ENCODE peak calls at places on chromosomes 16 and 17, in seven cellular contexts. I is erythroblast, O is thyroid gland, B is prostate gland, G is heart left ventricle, K is stomach, W is GM12892. X is an unnamed sample.

GRCh38 chr16:75252946-75253911 is 1.8 kb upstream of the BCAR1 start:
- DNase-seq in I (no peak), B (no peak), O (peak), G (no peak), K (no peak), W (no peak), X (no peak)

GRCh38 chr17:48555183-48555615 is 10.3 kb upstream of the HOXB2 start:
- DNase-seq in O (no peak), G (no peak), W (no peak), I (peak), B (peak), K (no peak), X (peak)

GRCh38 chr16:48960830-48961229 is 320.8 kb downstream of the CBLN1 start:
- DNase-seq in B (no peak), K (no peak), I (no peak), W (no peak), G (no peak), O (no peak), X (no peak)

GRCh38 chr16:81987706-81988105 is 23.6 kb downstream of the SDR42E1 start:
- DNase-seq in I (no peak), W (no peak), O (no peak), B (no peak), K (peak), G (no peak), X (no peak)

GRCh38 chr16:30112197-30113030 is 923 bp downstream of the GDPD3 start:
- DNase-seq in W (peak), I (no peak), K (peak), O (peak), G (peak), B (no peak), X (no peak)

GRCh38 chr17:77376795-77377751 is 236.3 kb downstream of the SEC14L1 start:
- DNase-seq in B (peak), W (no peak), G (no peak), O (peak), I (no peak), K (peak), X (no peak)

GRCh38 chr17:17886253-17886652 is 49.5 kb upstream of the SREBF1 start:
- DNase-seq in W (no peak), I (no peak), G (peak), K (no peak), B (no peak), O (no peak), X (no peak)

GRCh38 chr17:30113213-30113612 is 3.4 kb upstream of the NSRP1 start:
- DNase-seq in K (peak), B (peak), W (no peak), O (no peak), G (no peak), I (no peak), X (no peak)

GRCh38 chr17:57121308-57122042 is 36.4 kb downstream of the AKAP1 start:
- DNase-seq in B (no peak), O (peak), W (no peak), G (no peak), I (peak), K (peak), X (no peak)

DNA sequence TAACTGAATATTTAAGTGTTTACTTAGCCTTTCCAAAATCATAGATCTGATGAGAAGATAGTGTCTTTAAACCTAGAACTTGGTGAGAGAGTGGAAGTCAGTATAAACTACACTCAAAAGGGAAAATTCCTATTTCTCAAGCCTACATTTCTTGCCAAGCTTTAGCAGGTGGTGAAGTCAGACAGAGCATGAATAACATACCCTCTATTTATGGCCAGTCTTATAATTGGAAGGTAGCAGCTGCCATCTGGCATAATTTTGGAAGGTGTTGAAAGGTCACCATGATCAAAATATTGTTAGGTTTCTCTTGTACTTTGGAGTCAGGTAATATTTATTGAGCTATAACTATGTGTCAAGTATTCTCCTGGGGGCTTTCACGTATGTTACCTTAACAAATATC is 729.3 kb upstream of the KIF2B start:
- DNase-seq in I (no peak), O (no peak), G (no peak), B (no peak), K (no peak), W (no peak), X (no peak)
- TF ChIP-seq POLR2A in I (no peak), O (no peak), G (no peak), B (no peak), K (no peak), W (no peak), X (no peak)

DNA sequence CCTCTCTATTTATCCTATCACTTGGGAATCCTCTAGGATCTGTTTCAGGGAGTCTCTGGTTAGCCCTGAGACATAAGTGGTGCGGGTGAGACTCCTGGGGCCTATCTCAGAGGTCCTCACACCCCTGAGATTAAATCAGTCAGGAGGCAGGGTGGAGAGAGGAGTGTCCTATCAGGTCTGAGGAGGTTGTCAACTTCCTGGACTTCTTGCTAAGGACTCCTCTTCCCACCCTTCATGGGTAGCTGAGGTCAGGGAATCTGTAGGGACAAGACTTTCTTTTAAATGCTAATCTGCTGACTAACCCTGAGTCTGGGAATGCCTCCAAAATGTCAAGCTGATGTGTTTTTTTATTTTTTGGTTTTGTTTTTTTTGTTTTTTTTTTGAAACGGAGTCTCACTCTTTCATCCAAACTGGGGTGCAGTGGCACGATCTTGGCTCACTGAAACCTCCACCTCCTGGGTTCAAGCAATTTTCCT is 6.6 kb upstream of the ARMC5 start:
- DNase-seq in W (no peak), G (no peak), I (no peak), K (no peak), O (no peak), B (no peak), X (no peak)
- TF ChIP-seq POLR2A in W (no peak), G (no peak), I (no peak), K (no peak), O (no peak), B (no peak), X (no peak)

GRCh38 chr17:50172130-50172529 is 6.3 kb downstream of the SGCA start:
- DNase-seq in O (no peak), W (no peak), B (no peak), K (no peak), I (no peak), G (no peak), X (no peak)
- TF ChIP-seq POLR2A in O (no peak), W (no peak), B (no peak), K (no peak), I (no peak), G (no peak), X (no peak)

GRCh38 chr17:28896884-28897768 is at the start of gene FLOT2:
- DNase-seq in G (peak), K (peak), O (peak), W (no peak), B (peak), I (peak), X (peak)
- TF ChIP-seq POLR2A in G (peak), K (no peak), O (peak), W (peak), B (peak), I (peak), X (peak)

DNA sequence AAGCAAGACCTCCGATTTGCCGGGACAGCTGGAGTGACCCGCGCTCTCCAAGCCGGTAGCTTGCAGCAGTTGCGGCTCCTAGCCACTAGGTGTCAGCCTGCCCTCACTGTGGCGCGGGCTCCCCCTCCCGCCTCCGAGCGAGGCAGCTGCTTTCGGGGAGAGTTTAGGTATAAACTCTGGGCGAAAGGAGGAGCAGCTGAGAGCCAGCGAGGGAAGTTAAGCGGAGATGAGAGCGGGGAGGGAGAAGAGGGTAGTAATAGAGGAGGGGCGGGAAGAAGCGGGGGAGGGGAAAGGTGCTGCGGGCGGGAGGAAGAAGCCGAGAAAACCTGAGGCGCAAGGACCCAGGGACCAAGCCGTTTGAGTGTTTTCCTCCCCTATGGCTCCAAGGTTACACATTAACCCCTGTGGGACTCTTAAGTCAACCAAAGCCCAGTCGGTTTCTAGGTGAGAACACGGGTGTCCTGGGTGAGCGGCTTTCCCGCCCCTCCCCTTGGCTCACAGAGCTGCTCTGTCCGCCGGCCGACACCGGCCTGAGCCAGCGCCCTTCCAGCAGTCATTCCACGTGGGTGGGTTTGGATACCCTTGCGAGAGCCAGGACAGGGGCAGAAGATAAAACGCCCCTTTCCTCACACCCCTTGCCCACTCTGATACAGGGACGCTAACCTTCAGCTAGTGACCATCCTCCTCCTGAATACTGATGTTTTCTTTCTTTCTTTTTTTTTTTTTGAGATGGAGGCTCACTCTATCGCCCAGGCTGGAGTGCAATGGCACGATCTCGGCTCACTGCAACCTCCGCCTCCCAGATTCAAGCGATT is 1.1 kb upstream of the TLCD1 start:
- DNase-seq in B (peak), K (peak), W (peak), I (peak), G (peak), O (peak), X (peak)
- TF ChIP-seq POLR2A in B (no peak), K (no peak), W (no peak), I (no peak), G (peak), O (peak), X (no peak)

GRCh38 chr16:67270931-67271338 is 8.4 kb upstream of the PLEKHG4 start:
- DNase-seq in B (no peak), W (no peak), K (no peak), O (no peak), G (no peak), I (no peak), X (no peak)
- TF ChIP-seq POLR2A in B (no peak), W (no peak), K (no peak), O (no peak), G (no peak), I (no peak), X (no peak)

DNA sequence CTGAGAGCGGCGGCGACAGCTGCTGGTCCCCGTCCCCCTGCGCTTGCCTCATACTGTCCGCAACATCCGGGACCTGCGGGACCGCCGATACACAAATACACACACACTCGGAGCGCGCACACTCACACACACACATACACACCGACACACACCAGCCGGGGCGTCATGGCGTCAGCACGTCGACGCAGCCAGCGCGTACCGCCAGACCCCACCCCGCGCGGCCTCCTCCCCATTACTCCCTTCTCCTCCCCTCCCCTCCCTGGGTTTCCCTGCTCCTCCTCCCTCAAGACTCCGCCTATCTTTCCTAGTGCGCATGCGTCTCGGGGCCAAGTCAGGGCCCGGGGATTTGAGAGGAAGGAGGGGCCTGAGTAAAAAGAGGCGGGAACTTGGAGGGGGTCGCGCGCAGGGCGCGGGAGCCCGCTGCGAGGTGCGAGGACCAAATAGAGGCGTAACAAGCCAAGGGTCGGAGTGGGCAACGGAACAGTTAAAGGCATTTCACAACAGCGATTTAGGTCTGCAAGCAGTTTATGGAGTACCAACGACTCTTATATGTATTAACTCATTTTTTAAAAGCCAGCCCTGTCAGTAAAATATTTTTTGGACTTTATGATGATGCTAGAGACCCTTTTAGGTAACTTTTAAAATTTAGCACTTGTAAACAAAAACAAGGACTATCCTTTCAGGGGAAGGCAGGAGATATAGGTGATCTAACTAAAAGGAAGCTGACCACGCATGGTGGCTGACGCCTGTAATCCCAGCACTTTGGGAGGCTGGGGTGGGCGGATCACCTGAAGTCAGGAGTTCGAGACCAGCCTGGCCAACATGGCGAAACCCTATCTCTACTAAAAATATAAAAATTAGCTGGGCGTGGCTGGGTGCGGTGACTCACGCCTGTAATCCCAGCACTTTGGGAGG is at the start of gene SPOP:
- DNase-seq in B (peak), W (peak), I (peak), G (peak), O (peak), K (peak), X (peak)
- TF ChIP-seq POLR2A in B (peak), W (peak), I (peak), G (peak), O (peak), K (peak), X (peak)

GRCh38 chr17:16352303-16352837 is 899 bp downstream of the CENPV start:
- DNase-seq in G (no peak), B (no peak), I (peak), K (peak), W (peak), O (peak), X (no peak)

GRCh38 chr17:16353702-16354174 is 469 bp upstream of the CENPV start:
- DNase-seq in K (no peak), G (no peak), B (no peak), I (no peak), O (no peak), W (no peak), X (no peak)

GRCh38 chr17:16351831-16352230 is 1.4 kb downstream of the CENPV start:
- DNase-seq in G (no peak), I (no peak), W (no peak), B (no peak), O (no peak), K (no peak), X (no peak)

GRCh38 chr17:16354585-16354984 is 1.3 kb upstream of the CENPV start:
- DNase-seq in W (no peak), I (no peak), B (no peak), K (no peak), O (no peak), G (no peak), X (no peak)

DNA sequence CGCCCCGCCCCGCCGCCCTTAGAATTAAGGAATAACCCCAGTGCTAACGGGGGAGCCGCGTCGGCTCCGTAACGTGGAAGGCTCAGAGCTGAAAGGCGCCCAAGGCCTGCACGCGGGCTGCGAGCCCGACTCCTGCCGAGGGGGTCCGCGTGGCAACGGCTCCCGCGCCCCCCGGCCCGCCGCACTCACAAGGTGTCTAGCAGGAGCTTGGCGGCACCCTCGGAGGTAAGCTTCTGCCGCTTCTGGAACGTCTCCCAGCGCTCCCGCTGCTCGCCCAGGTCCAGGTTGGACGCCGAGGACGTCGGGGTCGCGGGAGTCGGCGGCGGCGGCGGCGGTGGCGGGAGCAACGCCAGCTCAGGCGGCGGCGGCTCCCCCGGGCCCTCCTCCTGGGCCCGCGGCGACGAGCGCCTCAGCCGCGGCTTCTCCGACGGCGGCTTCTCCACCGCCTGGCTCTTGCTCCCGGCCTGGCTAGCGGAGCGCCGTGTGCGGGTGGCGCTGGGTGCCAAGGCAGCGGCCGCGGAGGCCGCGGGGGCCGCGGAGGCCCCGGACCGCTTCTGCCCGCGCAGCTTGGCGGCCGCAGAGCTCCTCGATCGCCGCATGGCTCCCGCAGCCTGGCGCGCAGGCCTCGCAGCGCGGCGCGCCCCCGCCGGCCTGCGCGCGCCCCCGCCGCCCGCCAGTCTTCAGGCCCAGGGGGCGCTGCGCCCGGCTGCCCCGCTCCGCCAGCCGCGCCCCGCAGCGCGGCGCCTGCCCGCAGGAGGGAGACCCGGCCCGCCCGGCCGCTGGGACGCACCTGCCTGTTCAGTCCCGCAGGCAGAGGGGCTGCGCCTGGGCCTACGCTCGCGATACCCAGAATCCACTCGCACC is at the start of gene CENPV:
- DNase-seq in B (peak), I (peak), K (peak), G (peak), O (peak), W (peak), X (peak)
- TF ChIP-seq POLR2A in B (no peak), I (peak), K (no peak), G (no peak), O (peak), W (peak), X (peak)

GRCh38 chr16:89155851-89156739 is 15.5 kb upstream of the CDH15 start:
- DNase-seq in W (no peak), I (no peak), B (no peak), O (peak), G (no peak), K (peak), X (no peak)
- TF ChIP-seq POLR2A in W (no peak), I (no peak), B (no peak), O (no peak), G (no peak), K (no peak), X (no peak)